ENCODE peak calls at places on chromosomes 13 and 19, in six cellular contexts. One of them, this sample, is unnamed.

GRCh38 chr19:46491975-46492682 is 3.5 kb downstream of the PNMA8B start:
- DNase-seq in heart left ventricle: no peak
- DNase-seq in adrenal gland: no peak
- DNase-seq in sigmoid colon: no peak
- DNase-seq in uterus: no peak
- DNase-seq in suprapubic skin: no peak
- DNase-seq in this sample: no peak

GRCh38 chr19:31266196-31266595 is 83.0 kb downstream of the TSHZ3 start:
- DNase-seq in heart left ventricle: no peak
- DNase-seq in adrenal gland: no peak
- DNase-seq in sigmoid colon: peak; percentile 22
- DNase-seq in uterus: no peak
- DNase-seq in suprapubic skin: no peak
- DNase-seq in this sample: no peak

GRCh38 chr19:35513975-35514809 is 743 bp upstream of the DMKN start:
- DNase-seq in heart left ventricle: no peak
- DNase-seq in adrenal gland: no peak
- DNase-seq in sigmoid colon: no peak
- DNase-seq in uterus: no peak
- DNase-seq in suprapubic skin: no peak
- DNase-seq in this sample: no peak

GRCh38 chr13:46542833-46543232 is 10.1 kb upstream of the LRCH1 start:
- DNase-seq in heart left ventricle: no peak
- DNase-seq in adrenal gland: no peak
- DNase-seq in sigmoid colon: no peak
- DNase-seq in uterus: no peak
- DNase-seq in suprapubic skin: no peak
- DNase-seq in this sample: no peak

GRCh38 chr13:72716776-72717175 is 10.7 kb downstream of the MZT1 start:
- DNase-seq in heart left ventricle: no peak
- DNase-seq in adrenal gland: no peak
- DNase-seq in sigmoid colon: no peak
- DNase-seq in uterus: no peak
- DNase-seq in suprapubic skin: no peak
- DNase-seq in this sample: no peak

GRCh38 chr13:60655268-60655667 is 258.2 kb downstream of the TDRD3 start:
- DNase-seq in heart left ventricle: no peak
- DNase-seq in adrenal gland: no peak
- DNase-seq in sigmoid colon: no peak
- DNase-seq in uterus: no peak
- DNase-seq in suprapubic skin: no peak
- DNase-seq in this sample: no peak

GRCh38 chr19:53057904-53058579 is 13.5 kb downstream of the ERVV-2 start:
- DNase-seq in heart left ventricle: peak; percentile 58
- DNase-seq in adrenal gland: no peak
- DNase-seq in sigmoid colon: no peak
- DNase-seq in uterus: no peak
- DNase-seq in suprapubic skin: no peak
- DNase-seq in this sample: no peak

GRCh38 chr19:55546822-55547614 is 1.7 kb upstream of the SBK3 start:
- DNase-seq in heart left ventricle: peak; percentile 92
- DNase-seq in adrenal gland: peak; percentile 85
- DNase-seq in sigmoid colon: peak; percentile 91
- DNase-seq in uterus: peak; percentile 65
- DNase-seq in suprapubic skin: no peak
- DNase-seq in this sample: peak; percentile 30

GRCh38 chr13:51912091-51912490 is 50.3 kb downstream of the CCDC70 start:
- DNase-seq in heart left ventricle: no peak
- DNase-seq in adrenal gland: no peak
- DNase-seq in sigmoid colon: no peak
- DNase-seq in uterus: no peak
- DNase-seq in suprapubic skin: peak; percentile 40
- DNase-seq in this sample: no peak

GRCh38 chr13:98267080-98267912 is 90.2 kb upstream of the RNF113B start:
- DNase-seq in heart left ventricle: no peak
- DNase-seq in adrenal gland: no peak
- DNase-seq in sigmoid colon: no peak
- DNase-seq in uterus: no peak
- DNase-seq in suprapubic skin: no peak
- DNase-seq in this sample: no peak

GRCh38 chr13:95505265-95505664 is 47.3 kb upstream of the CLDN10 start:
- DNase-seq in heart left ventricle: no peak
- DNase-seq in adrenal gland: no peak
- DNase-seq in sigmoid colon: no peak
- DNase-seq in uterus: no peak
- DNase-seq in suprapubic skin: no peak
- DNase-seq in this sample: no peak

GRCh38 chr13:63351081-63351480 is 1935.4 kb upstream of the PCDH20 start:
- DNase-seq in heart left ventricle: no peak
- DNase-seq in adrenal gland: no peak
- DNase-seq in sigmoid colon: no peak
- DNase-seq in uterus: no peak
- DNase-seq in suprapubic skin: no peak
- DNase-seq in this sample: no peak

GRCh38 chr19:7739801-7740659 is 7.3 kb downstream of the CD209 start:
- DNase-seq in heart left ventricle: no peak
- DNase-seq in adrenal gland: no peak
- DNase-seq in sigmoid colon: no peak
- DNase-seq in uterus: no peak
- DNase-seq in suprapubic skin: no peak
- DNase-seq in this sample: no peak

GRCh38 chr19:51681286-51681956 is 11.7 kb upstream of the SPACA6 start:
- DNase-seq in heart left ventricle: no peak
- DNase-seq in adrenal gland: no peak
- DNase-seq in sigmoid colon: no peak
- DNase-seq in uterus: no peak
- DNase-seq in suprapubic skin: no peak
- DNase-seq in this sample: no peak

GRCh38 chr19:53879145-53880037 is 2.6 kb upstream of the PRKCG start:
- DNase-seq in heart left ventricle: peak; percentile 96
- DNase-seq in adrenal gland: peak; percentile 92
- DNase-seq in sigmoid colon: peak; percentile 96
- DNase-seq in uterus: peak; percentile 91
- DNase-seq in suprapubic skin: peak; percentile 94
- DNase-seq in this sample: peak; percentile 88

GRCh38 chr19:18392417-18392816 is 5.0 kb downstream of the LRRC25 start:
- DNase-seq in heart left ventricle: peak; percentile 64
- DNase-seq in adrenal gland: no peak
- DNase-seq in sigmoid colon: peak; percentile 76
- DNase-seq in uterus: no peak
- DNase-seq in suprapubic skin: no peak
- DNase-seq in this sample: peak; percentile 36

GRCh38 chr19:30696514-30696913 is 324.3 kb downstream of the ZNF536 start:
- DNase-seq in heart left ventricle: peak; percentile 30
- DNase-seq in adrenal gland: peak; percentile 50
- DNase-seq in sigmoid colon: peak; percentile 50
- DNase-seq in uterus: no peak
- DNase-seq in suprapubic skin: peak; percentile 40
- DNase-seq in this sample: no peak

GRCh38 chr13:108176685-108177274 is 38.6 kb downstream of the LIG4 start:
- DNase-seq in heart left ventricle: no peak
- DNase-seq in adrenal gland: peak; percentile 62
- DNase-seq in sigmoid colon: no peak
- DNase-seq in uterus: no peak
- DNase-seq in suprapubic skin: no peak
- DNase-seq in this sample: peak; percentile 34

GRCh38 chr19:16649734-16650133 is 10.2 kb downstream of the SMIM7 start:
- DNase-seq in heart left ventricle: no peak
- DNase-seq in adrenal gland: no peak
- DNase-seq in sigmoid colon: no peak
- DNase-seq in uterus: no peak
- DNase-seq in suprapubic skin: no peak
- DNase-seq in this sample: no peak

GRCh38 chr19:42595550-42596172 is 937 bp upstream of the CEACAM8 start:
- DNase-seq in heart left ventricle: no peak
- DNase-seq in adrenal gland: no peak
- DNase-seq in sigmoid colon: no peak
- DNase-seq in uterus: no peak
- DNase-seq in suprapubic skin: no peak
- DNase-seq in this sample: no peak

GRCh38 chr19:42589792-42590191 is 4.9 kb downstream of the CEACAM8 start:
- DNase-seq in heart left ventricle: no peak
- DNase-seq in adrenal gland: no peak
- DNase-seq in sigmoid colon: no peak
- DNase-seq in uterus: no peak
- DNase-seq in suprapubic skin: no peak
- DNase-seq in this sample: no peak

GRCh38 chr19:42596391-42597071 is 1.8 kb upstream of the CEACAM8 start:
- DNase-seq in heart left ventricle: peak; percentile 30
- DNase-seq in adrenal gland: peak; percentile 66
- DNase-seq in sigmoid colon: no peak
- DNase-seq in uterus: no peak
- DNase-seq in suprapubic skin: no peak
- DNase-seq in this sample: no peak

DNA sequence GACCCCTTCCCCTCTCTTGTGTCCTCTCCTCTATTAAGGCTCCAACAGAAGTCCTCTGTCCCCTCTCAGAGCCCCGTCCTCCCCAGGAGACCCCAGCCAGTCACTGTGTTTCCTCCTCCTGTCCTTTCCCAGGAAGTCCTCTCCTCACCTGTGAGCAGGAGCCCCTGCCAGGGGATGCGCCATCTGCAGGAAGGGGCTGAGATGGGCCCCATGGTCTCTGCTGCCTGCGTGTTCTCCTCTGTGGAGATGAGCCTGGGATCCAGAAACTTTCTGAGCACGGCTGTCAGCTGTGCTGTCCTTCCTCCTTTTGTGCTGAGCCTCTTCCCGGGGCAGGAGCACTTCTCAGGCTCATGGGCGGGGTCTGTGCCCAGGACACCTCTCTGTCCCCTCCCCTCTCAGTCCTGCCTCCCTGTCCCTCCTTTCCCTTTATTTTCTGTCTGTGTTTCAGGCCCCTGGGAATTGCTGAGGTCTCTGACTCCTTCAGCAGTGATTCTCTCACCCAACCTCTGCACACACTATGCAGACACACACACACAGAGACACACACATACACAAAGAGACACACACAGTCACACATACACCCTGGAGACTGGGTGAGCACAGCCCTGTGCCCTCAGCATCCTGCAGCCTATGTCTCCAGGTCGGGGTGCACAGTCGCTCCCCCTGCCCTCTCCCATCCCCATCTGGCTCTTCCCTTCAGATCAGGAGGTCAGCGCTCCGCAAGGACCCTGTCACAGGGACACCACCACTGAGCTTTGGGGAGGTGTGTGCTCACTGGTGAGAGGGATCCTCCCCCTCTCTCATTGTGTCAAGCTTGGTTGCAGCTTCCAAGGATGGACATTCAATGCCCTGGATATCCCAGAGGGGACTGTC is at the start of gene CEACAM8:
- DNase-seq in heart left ventricle: no peak
- DNase-seq in adrenal gland: no peak
- DNase-seq in sigmoid colon: no peak
- DNase-seq in uterus: no peak
- DNase-seq in suprapubic skin: no peak
- DNase-seq in this sample: no peak
- TF ChIP-seq CTCF in heart left ventricle: no peak
- TF ChIP-seq CTCF in adrenal gland: no peak
- TF ChIP-seq CTCF in sigmoid colon: no peak
- TF ChIP-seq CTCF in uterus: no peak
- TF ChIP-seq CTCF in suprapubic skin: no peak
- TF ChIP-seq CTCF in this sample: no peak

DNA sequence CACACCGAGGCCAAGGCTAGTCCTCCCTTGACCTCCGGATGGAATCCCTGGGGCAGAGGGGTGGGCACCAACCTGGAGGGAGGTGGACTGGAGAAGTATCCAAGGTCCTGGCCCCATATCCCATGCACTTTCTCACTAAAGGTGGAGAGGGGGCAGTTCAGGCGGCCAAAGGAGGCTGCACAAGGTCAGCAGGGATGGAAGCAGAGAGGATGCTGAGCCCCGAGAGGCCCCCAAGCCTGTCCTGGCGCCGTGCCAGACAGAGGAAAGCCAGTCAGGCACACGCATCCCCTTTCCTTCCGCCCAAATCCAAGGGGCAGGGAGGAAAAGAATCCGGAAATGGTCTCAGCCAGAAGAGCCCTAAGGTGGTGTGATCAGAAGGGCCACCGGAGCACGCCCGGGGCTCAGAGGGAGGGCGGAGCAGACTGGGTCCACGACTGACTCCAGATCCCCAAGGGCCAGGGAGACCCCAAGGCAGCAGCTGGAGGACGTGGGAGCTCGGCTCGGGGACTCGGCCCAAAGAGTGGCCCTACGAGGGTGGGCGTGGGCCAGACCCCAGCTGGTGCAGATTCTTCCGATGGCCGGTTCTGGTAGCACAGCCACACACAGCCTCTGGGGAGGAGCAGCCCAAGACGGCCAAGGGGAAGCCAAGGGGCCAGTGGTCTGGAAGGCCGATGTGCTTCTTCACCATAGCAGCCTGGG is 60.0 kb downstream of the MLLT1 start:
- DNase-seq in heart left ventricle: no peak
- DNase-seq in adrenal gland: no peak
- DNase-seq in sigmoid colon: no peak
- DNase-seq in uterus: no peak
- DNase-seq in suprapubic skin: no peak
- DNase-seq in this sample: no peak
- H3K4me1 ChIP-seq in heart left ventricle: peaks cover 54% of the 10 kb centered on the region
- H3K4me1 ChIP-seq in adrenal gland: peaks cover 39% of the 10 kb centered on the region
- H3K4me1 ChIP-seq in sigmoid colon: peaks cover 43% of the 10 kb centered on the region
- H3K4me1 ChIP-seq in uterus: no peaks in the 10 kb centered on the region
- H3K4me1 ChIP-seq in suprapubic skin: peaks cover 61% of the 10 kb centered on the region
- H3K4me1 ChIP-seq in this sample: peaks cover 41% of the 10 kb centered on the region

GRCh38 chr19:49869009-49869483 is 1.7 kb upstream of the PNKP start:
- DNase-seq in heart left ventricle: no peak
- DNase-seq in adrenal gland: no peak
- DNase-seq in sigmoid colon: no peak
- DNase-seq in uterus: no peak
- DNase-seq in suprapubic skin: no peak
- DNase-seq in this sample: no peak
- TF ChIP-seq POLR2A in heart left ventricle: no peak
- TF ChIP-seq POLR2A in adrenal gland: no peak
- TF ChIP-seq POLR2A in sigmoid colon: no peak
- TF ChIP-seq POLR2A in uterus: no peak
- TF ChIP-seq POLR2A in suprapubic skin: no peak
- TF ChIP-seq POLR2A in this sample: no peak

GRCh38 chr19:19663292-19664120 is at the start of gene ATP13A1:
- DNase-seq in heart left ventricle: peak; percentile 99
- DNase-seq in adrenal gland: peak; percentile 98
- DNase-seq in sigmoid colon: peak; percentile 98
- DNase-seq in uterus: peak; percentile 96
- DNase-seq in suprapubic skin: peak; percentile 98
- DNase-seq in this sample: peak; percentile 91
- TF ChIP-seq CTCF in heart left ventricle: no peak
- TF ChIP-seq CTCF in adrenal gland: no peak
- TF ChIP-seq CTCF in sigmoid colon: no peak
- TF ChIP-seq CTCF in uterus: no peak
- TF ChIP-seq CTCF in suprapubic skin: peak; percentile 18
- TF ChIP-seq CTCF in this sample: peak; percentile 31